ENCODE peak calls at places on chromosomes 12 and 14, in eight cellular contexts. One of them, this sample, is unnamed.

GRCh38 chr12:85642810-85643209 is 193.4 kb downstream of the RASSF9 start:
- DNase-seq in ELR: peak; percentile 66
- DNase-seq in fibroblast of pulmonary artery: peak; percentile 71
- DNase-seq in aorta: no peak
- DNase-seq in activated CD4-positive, CD25-positive, alpha-beta regulatory T cell: no peak
- DNase-seq in activated effector memory CD4-positive, alpha-beta T cell treated with anti-CD3 and anti-CD28 coated beads, Interleukin-2, amount 50 U/mL, for 16 hours: no peak
- DNase-seq in brain microvascular endothelial cell: peak; percentile 47
- DNase-seq in naive thymus-derived CD8-positive, alpha-beta T cell: no peak
- DNase-seq in this sample: no peak

GRCh38 chr14:101561145-101561896 is at the start of gene DIO3:
- DNase-seq in ELR: no peak
- DNase-seq in fibroblast of pulmonary artery: no peak
- DNase-seq in aorta: no peak
- DNase-seq in activated CD4-positive, CD25-positive, alpha-beta regulatory T cell: no peak
- DNase-seq in activated effector memory CD4-positive, alpha-beta T cell treated with anti-CD3 and anti-CD28 coated beads, Interleukin-2, amount 50 U/mL, for 16 hours: no peak
- DNase-seq in brain microvascular endothelial cell: no peak
- DNase-seq in naive thymus-derived CD8-positive, alpha-beta T cell: no peak
- DNase-seq in this sample: peak; percentile 11

GRCh38 chr12:30967026-30967425 is 40.5 kb downstream of the TSPAN11 start:
- DNase-seq in ELR: no peak
- DNase-seq in fibroblast of pulmonary artery: no peak
- DNase-seq in aorta: no peak
- DNase-seq in activated CD4-positive, CD25-positive, alpha-beta regulatory T cell: no peak
- DNase-seq in activated effector memory CD4-positive, alpha-beta T cell treated with anti-CD3 and anti-CD28 coated beads, Interleukin-2, amount 50 U/mL, for 16 hours: no peak
- DNase-seq in brain microvascular endothelial cell: no peak
- DNase-seq in naive thymus-derived CD8-positive, alpha-beta T cell: no peak
- DNase-seq in this sample: no peak

GRCh38 chr12:98543701-98544100 is 28.3 kb downstream of the TMPO start:
- DNase-seq in ELR: no peak
- DNase-seq in fibroblast of pulmonary artery: no peak
- DNase-seq in aorta: no peak
- DNase-seq in activated CD4-positive, CD25-positive, alpha-beta regulatory T cell: no peak
- DNase-seq in activated effector memory CD4-positive, alpha-beta T cell treated with anti-CD3 and anti-CD28 coated beads, Interleukin-2, amount 50 U/mL, for 16 hours: no peak
- DNase-seq in brain microvascular endothelial cell: no peak
- DNase-seq in naive thymus-derived CD8-positive, alpha-beta T cell: no peak
- DNase-seq in this sample: no peak

GRCh38 chr14:92122351-92122677 is 545 bp downstream of the CPSF2 start:
- DNase-seq in ELR: peak; percentile 55
- DNase-seq in fibroblast of pulmonary artery: peak; percentile 28
- DNase-seq in aorta: no peak
- DNase-seq in activated CD4-positive, CD25-positive, alpha-beta regulatory T cell: no peak
- DNase-seq in activated effector memory CD4-positive, alpha-beta T cell treated with anti-CD3 and anti-CD28 coated beads, Interleukin-2, amount 50 U/mL, for 16 hours: no peak
- DNase-seq in brain microvascular endothelial cell: peak; percentile 18
- DNase-seq in naive thymus-derived CD8-positive, alpha-beta T cell: no peak
- DNase-seq in this sample: peak; percentile 31

GRCh38 chr12:106646472-106646871 is 63.7 kb downstream of the RFX4 start:
- DNase-seq in ELR: no peak
- DNase-seq in fibroblast of pulmonary artery: no peak
- DNase-seq in aorta: no peak
- DNase-seq in activated CD4-positive, CD25-positive, alpha-beta regulatory T cell: no peak
- DNase-seq in activated effector memory CD4-positive, alpha-beta T cell treated with anti-CD3 and anti-CD28 coated beads, Interleukin-2, amount 50 U/mL, for 16 hours: no peak
- DNase-seq in brain microvascular endothelial cell: no peak
- DNase-seq in naive thymus-derived CD8-positive, alpha-beta T cell: no peak
- DNase-seq in this sample: no peak

GRCh38 chr14:21723431-21724045 is 49.9 kb upstream of the OR4E1 start:
- DNase-seq in ELR: peak; percentile 46
- DNase-seq in fibroblast of pulmonary artery: peak; percentile 24
- DNase-seq in aorta: no peak
- DNase-seq in activated CD4-positive, CD25-positive, alpha-beta regulatory T cell: no peak
- DNase-seq in activated effector memory CD4-positive, alpha-beta T cell treated with anti-CD3 and anti-CD28 coated beads, Interleukin-2, amount 50 U/mL, for 16 hours: peak; percentile 76
- DNase-seq in brain microvascular endothelial cell: no peak
- DNase-seq in naive thymus-derived CD8-positive, alpha-beta T cell: peak; percentile 38
- DNase-seq in this sample: no peak

GRCh38 chr14:92380131-92380530 is 57.2 kb downstream of the SLC24A4 start:
- DNase-seq in ELR: no peak
- DNase-seq in fibroblast of pulmonary artery: no peak
- DNase-seq in aorta: no peak
- DNase-seq in activated CD4-positive, CD25-positive, alpha-beta regulatory T cell: no peak
- DNase-seq in activated effector memory CD4-positive, alpha-beta T cell treated with anti-CD3 and anti-CD28 coated beads, Interleukin-2, amount 50 U/mL, for 16 hours: no peak
- DNase-seq in brain microvascular endothelial cell: no peak
- DNase-seq in naive thymus-derived CD8-positive, alpha-beta T cell: no peak
- DNase-seq in this sample: no peak

GRCh38 chr12:70365648-70366518 is at the start of gene KCNMB4:
- DNase-seq in ELR: peak; percentile 52
- DNase-seq in fibroblast of pulmonary artery: peak; percentile 65
- DNase-seq in aorta: peak; percentile 88
- DNase-seq in activated CD4-positive, CD25-positive, alpha-beta regulatory T cell: peak; percentile 35
- DNase-seq in activated effector memory CD4-positive, alpha-beta T cell treated with anti-CD3 and anti-CD28 coated beads, Interleukin-2, amount 50 U/mL, for 16 hours: peak; percentile 91
- DNase-seq in brain microvascular endothelial cell: no peak
- DNase-seq in naive thymus-derived CD8-positive, alpha-beta T cell: peak; percentile 65
- DNase-seq in this sample: peak; percentile 18

GRCh38 chr12:96902076-96902475 is 5.0 kb upstream of the NEDD1 start:
- DNase-seq in ELR: peak; percentile 25
- DNase-seq in fibroblast of pulmonary artery: no peak
- DNase-seq in aorta: no peak
- DNase-seq in activated CD4-positive, CD25-positive, alpha-beta regulatory T cell: no peak
- DNase-seq in activated effector memory CD4-positive, alpha-beta T cell treated with anti-CD3 and anti-CD28 coated beads, Interleukin-2, amount 50 U/mL, for 16 hours: no peak
- DNase-seq in brain microvascular endothelial cell: no peak
- DNase-seq in naive thymus-derived CD8-positive, alpha-beta T cell: no peak
- DNase-seq in this sample: no peak

GRCh38 chr14:56044196-56044595 is 74.0 kb upstream of the PELI2 start:
- DNase-seq in ELR: no peak
- DNase-seq in fibroblast of pulmonary artery: no peak
- DNase-seq in aorta: no peak
- DNase-seq in activated CD4-positive, CD25-positive, alpha-beta regulatory T cell: no peak
- DNase-seq in activated effector memory CD4-positive, alpha-beta T cell treated with anti-CD3 and anti-CD28 coated beads, Interleukin-2, amount 50 U/mL, for 16 hours: no peak
- DNase-seq in brain microvascular endothelial cell: no peak
- DNase-seq in naive thymus-derived CD8-positive, alpha-beta T cell: no peak
- DNase-seq in this sample: peak; percentile 10

GRCh38 chr12:12070674-12071661 is at the start of gene BCL2L14:
- DNase-seq in ELR: no peak
- DNase-seq in fibroblast of pulmonary artery: no peak
- DNase-seq in aorta: no peak
- DNase-seq in activated CD4-positive, CD25-positive, alpha-beta regulatory T cell: no peak
- DNase-seq in activated effector memory CD4-positive, alpha-beta T cell treated with anti-CD3 and anti-CD28 coated beads, Interleukin-2, amount 50 U/mL, for 16 hours: peak; percentile 70
- DNase-seq in brain microvascular endothelial cell: no peak
- DNase-seq in naive thymus-derived CD8-positive, alpha-beta T cell: no peak
- DNase-seq in this sample: peak; percentile 12

GRCh38 chr12:53207042-53207441 is at the start of gene ITGB7:
- DNase-seq in ELR: no peak
- DNase-seq in fibroblast of pulmonary artery: no peak
- DNase-seq in aorta: peak; percentile 51
- DNase-seq in activated CD4-positive, CD25-positive, alpha-beta regulatory T cell: peak; percentile 43
- DNase-seq in activated effector memory CD4-positive, alpha-beta T cell treated with anti-CD3 and anti-CD28 coated beads, Interleukin-2, amount 50 U/mL, for 16 hours: peak; percentile 86
- DNase-seq in brain microvascular endothelial cell: no peak
- DNase-seq in naive thymus-derived CD8-positive, alpha-beta T cell: peak; percentile 60
- DNase-seq in this sample: no peak

GRCh38 chr14:82528011-82528410 is 994.4 kb upstream of the SEL1L start:
- DNase-seq in ELR: no peak
- DNase-seq in fibroblast of pulmonary artery: no peak
- DNase-seq in aorta: no peak
- DNase-seq in activated CD4-positive, CD25-positive, alpha-beta regulatory T cell: no peak
- DNase-seq in activated effector memory CD4-positive, alpha-beta T cell treated with anti-CD3 and anti-CD28 coated beads, Interleukin-2, amount 50 U/mL, for 16 hours: no peak
- DNase-seq in brain microvascular endothelial cell: no peak
- DNase-seq in naive thymus-derived CD8-positive, alpha-beta T cell: no peak
- DNase-seq in this sample: no peak

GRCh38 chr12:113910751-113911272 is 55.3 kb downstream of the RBM19 start:
- DNase-seq in ELR: no peak
- DNase-seq in fibroblast of pulmonary artery: no peak
- DNase-seq in aorta: no peak
- DNase-seq in activated CD4-positive, CD25-positive, alpha-beta regulatory T cell: no peak
- DNase-seq in activated effector memory CD4-positive, alpha-beta T cell treated with anti-CD3 and anti-CD28 coated beads, Interleukin-2, amount 50 U/mL, for 16 hours: no peak
- DNase-seq in brain microvascular endothelial cell: no peak
- DNase-seq in naive thymus-derived CD8-positive, alpha-beta T cell: no peak
- DNase-seq in this sample: no peak

GRCh38 chr12:109950625-109951024 is 45.5 kb downstream of the GIT2 start:
- DNase-seq in ELR: no peak
- DNase-seq in fibroblast of pulmonary artery: no peak
- DNase-seq in aorta: no peak
- DNase-seq in activated CD4-positive, CD25-positive, alpha-beta regulatory T cell: no peak
- DNase-seq in activated effector memory CD4-positive, alpha-beta T cell treated with anti-CD3 and anti-CD28 coated beads, Interleukin-2, amount 50 U/mL, for 16 hours: no peak
- DNase-seq in brain microvascular endothelial cell: no peak
- DNase-seq in naive thymus-derived CD8-positive, alpha-beta T cell: no peak
- DNase-seq in this sample: no peak

GRCh38 chr12:116157845-116158267 is 119.6 kb downstream of the MED13L start:
- DNase-seq in ELR: no peak
- DNase-seq in fibroblast of pulmonary artery: no peak
- DNase-seq in aorta: no peak
- DNase-seq in activated CD4-positive, CD25-positive, alpha-beta regulatory T cell: no peak
- DNase-seq in activated effector memory CD4-positive, alpha-beta T cell treated with anti-CD3 and anti-CD28 coated beads, Interleukin-2, amount 50 U/mL, for 16 hours: no peak
- DNase-seq in brain microvascular endothelial cell: no peak
- DNase-seq in naive thymus-derived CD8-positive, alpha-beta T cell: no peak
- DNase-seq in this sample: no peak

GRCh38 chr14:68662395-68662794 is 130.5 kb downstream of the ZFP36L1 start:
- DNase-seq in ELR: no peak
- DNase-seq in fibroblast of pulmonary artery: no peak
- DNase-seq in aorta: no peak
- DNase-seq in activated CD4-positive, CD25-positive, alpha-beta regulatory T cell: no peak
- DNase-seq in activated effector memory CD4-positive, alpha-beta T cell treated with anti-CD3 and anti-CD28 coated beads, Interleukin-2, amount 50 U/mL, for 16 hours: peak; percentile 44
- DNase-seq in brain microvascular endothelial cell: no peak
- DNase-seq in naive thymus-derived CD8-positive, alpha-beta T cell: no peak
- DNase-seq in this sample: no peak

GRCh38 chr14:56325251-56325839 is 207.1 kb downstream of the PELI2 start:
- DNase-seq in ELR: no peak
- DNase-seq in fibroblast of pulmonary artery: peak; percentile 48
- DNase-seq in aorta: no peak
- DNase-seq in activated CD4-positive, CD25-positive, alpha-beta regulatory T cell: no peak
- DNase-seq in activated effector memory CD4-positive, alpha-beta T cell treated with anti-CD3 and anti-CD28 coated beads, Interleukin-2, amount 50 U/mL, for 16 hours: no peak
- DNase-seq in brain microvascular endothelial cell: no peak
- DNase-seq in naive thymus-derived CD8-positive, alpha-beta T cell: no peak
- DNase-seq in this sample: peak; percentile 41

GRCh38 chr14:55074662-55075061 is 23.2 kb downstream of the MAPK1IP1L start:
- DNase-seq in ELR: peak; percentile 35
- DNase-seq in fibroblast of pulmonary artery: no peak
- DNase-seq in aorta: no peak
- DNase-seq in activated CD4-positive, CD25-positive, alpha-beta regulatory T cell: no peak
- DNase-seq in activated effector memory CD4-positive, alpha-beta T cell treated with anti-CD3 and anti-CD28 coated beads, Interleukin-2, amount 50 U/mL, for 16 hours: no peak
- DNase-seq in brain microvascular endothelial cell: no peak
- DNase-seq in naive thymus-derived CD8-positive, alpha-beta T cell: no peak
- DNase-seq in this sample: peak; percentile 59

GRCh38 chr12:132279184-132279889 is 50.1 kb downstream of the GALNT9 start:
- DNase-seq in ELR: no peak
- DNase-seq in fibroblast of pulmonary artery: peak; percentile 52
- DNase-seq in aorta: no peak
- DNase-seq in activated CD4-positive, CD25-positive, alpha-beta regulatory T cell: no peak
- DNase-seq in activated effector memory CD4-positive, alpha-beta T cell treated with anti-CD3 and anti-CD28 coated beads, Interleukin-2, amount 50 U/mL, for 16 hours: no peak
- DNase-seq in brain microvascular endothelial cell: no peak
- DNase-seq in naive thymus-derived CD8-positive, alpha-beta T cell: no peak
- DNase-seq in this sample: no peak

GRCh38 chr12:90909069-90909676 is 45.8 kb downstream of the CCER1 start:
- DNase-seq in ELR: peak; percentile 73
- DNase-seq in fibroblast of pulmonary artery: peak; percentile 75
- DNase-seq in aorta: no peak
- DNase-seq in activated CD4-positive, CD25-positive, alpha-beta regulatory T cell: no peak
- DNase-seq in activated effector memory CD4-positive, alpha-beta T cell treated with anti-CD3 and anti-CD28 coated beads, Interleukin-2, amount 50 U/mL, for 16 hours: no peak
- DNase-seq in brain microvascular endothelial cell: peak; percentile 68
- DNase-seq in naive thymus-derived CD8-positive, alpha-beta T cell: no peak
- DNase-seq in this sample: peak; percentile 47

GRCh38 chr12:111298583-111299436 is 70.1 kb downstream of the PHETA1 start:
- DNase-seq in ELR: peak; percentile 75
- DNase-seq in fibroblast of pulmonary artery: peak; percentile 60
- DNase-seq in aorta: no peak
- DNase-seq in activated CD4-positive, CD25-positive, alpha-beta regulatory T cell: no peak
- DNase-seq in activated effector memory CD4-positive, alpha-beta T cell treated with anti-CD3 and anti-CD28 coated beads, Interleukin-2, amount 50 U/mL, for 16 hours: peak; percentile 78
- DNase-seq in brain microvascular endothelial cell: peak; percentile 29
- DNase-seq in naive thymus-derived CD8-positive, alpha-beta T cell: peak; percentile 32
- DNase-seq in this sample: peak; percentile 15

GRCh38 chr14:24630872-24631477 is 3.0 kb downstream of the GZMB start:
- DNase-seq in ELR: no peak
- DNase-seq in fibroblast of pulmonary artery: peak; percentile 36
- DNase-seq in aorta: no peak
- DNase-seq in activated CD4-positive, CD25-positive, alpha-beta regulatory T cell: no peak
- DNase-seq in activated effector memory CD4-positive, alpha-beta T cell treated with anti-CD3 and anti-CD28 coated beads, Interleukin-2, amount 50 U/mL, for 16 hours: no peak
- DNase-seq in brain microvascular endothelial cell: no peak
- DNase-seq in naive thymus-derived CD8-positive, alpha-beta T cell: no peak
- DNase-seq in this sample: no peak

GRCh38 chr12:38689704-38690103 is 215.7 kb downstream of the CPNE8 start:
- DNase-seq in ELR: no peak
- DNase-seq in fibroblast of pulmonary artery: peak; percentile 43
- DNase-seq in aorta: no peak
- DNase-seq in activated CD4-positive, CD25-positive, alpha-beta regulatory T cell: no peak
- DNase-seq in activated effector memory CD4-positive, alpha-beta T cell treated with anti-CD3 and anti-CD28 coated beads, Interleukin-2, amount 50 U/mL, for 16 hours: no peak
- DNase-seq in brain microvascular endothelial cell: no peak
- DNase-seq in naive thymus-derived CD8-positive, alpha-beta T cell: no peak
- DNase-seq in this sample: peak; percentile 27

GRCh38 chr14:36502558-36503508 is 17.2 kb downstream of the NKX2-1 start:
- DNase-seq in ELR: no peak
- DNase-seq in fibroblast of pulmonary artery: no peak
- DNase-seq in aorta: no peak
- DNase-seq in activated CD4-positive, CD25-positive, alpha-beta regulatory T cell: no peak
- DNase-seq in activated effector memory CD4-positive, alpha-beta T cell treated with anti-CD3 and anti-CD28 coated beads, Interleukin-2, amount 50 U/mL, for 16 hours: no peak
- DNase-seq in brain microvascular endothelial cell: no peak
- DNase-seq in naive thymus-derived CD8-positive, alpha-beta T cell: no peak
- DNase-seq in this sample: no peak

GRCh38 chr12:22626429-22626828 is 1.5 kb downstream of the ETNK1 start:
- DNase-seq in ELR: peak; percentile 66
- DNase-seq in fibroblast of pulmonary artery: peak; percentile 29
- DNase-seq in aorta: no peak
- DNase-seq in activated CD4-positive, CD25-positive, alpha-beta regulatory T cell: no peak
- DNase-seq in activated effector memory CD4-positive, alpha-beta T cell treated with anti-CD3 and anti-CD28 coated beads, Interleukin-2, amount 50 U/mL, for 16 hours: no peak
- DNase-seq in brain microvascular endothelial cell: peak; percentile 16
- DNase-seq in naive thymus-derived CD8-positive, alpha-beta T cell: peak; percentile 22
- DNase-seq in this sample: peak; percentile 44

GRCh38 chr14:24978862-24979724 is 70.9 kb downstream of the STXBP6 start:
- DNase-seq in ELR: no peak
- DNase-seq in fibroblast of pulmonary artery: no peak
- DNase-seq in aorta: no peak
- DNase-seq in activated CD4-positive, CD25-positive, alpha-beta regulatory T cell: no peak
- DNase-seq in activated effector memory CD4-positive, alpha-beta T cell treated with anti-CD3 and anti-CD28 coated beads, Interleukin-2, amount 50 U/mL, for 16 hours: no peak
- DNase-seq in brain microvascular endothelial cell: no peak
- DNase-seq in naive thymus-derived CD8-positive, alpha-beta T cell: no peak
- DNase-seq in this sample: peak; percentile 63

GRCh38 chr14:35932659-35933159 is 106.6 kb downstream of the BRMS1L start:
- DNase-seq in ELR: no peak
- DNase-seq in fibroblast of pulmonary artery: no peak
- DNase-seq in aorta: no peak
- DNase-seq in activated CD4-positive, CD25-positive, alpha-beta regulatory T cell: no peak
- DNase-seq in activated effector memory CD4-positive, alpha-beta T cell treated with anti-CD3 and anti-CD28 coated beads, Interleukin-2, amount 50 U/mL, for 16 hours: peak; percentile 66
- DNase-seq in brain microvascular endothelial cell: no peak
- DNase-seq in naive thymus-derived CD8-positive, alpha-beta T cell: peak; percentile 48
- DNase-seq in this sample: no peak

GRCh38 chr14:104968541-104969401 is 9.4 kb downstream of the AHNAK2 start:
- DNase-seq in ELR: peak; percentile 29
- DNase-seq in fibroblast of pulmonary artery: peak; percentile 49
- DNase-seq in aorta: no peak
- DNase-seq in activated CD4-positive, CD25-positive, alpha-beta regulatory T cell: no peak
- DNase-seq in activated effector memory CD4-positive, alpha-beta T cell treated with anti-CD3 and anti-CD28 coated beads, Interleukin-2, amount 50 U/mL, for 16 hours: no peak
- DNase-seq in brain microvascular endothelial cell: no peak
- DNase-seq in naive thymus-derived CD8-positive, alpha-beta T cell: no peak
- DNase-seq in this sample: peak; percentile 12

GRCh38 chr12:79143803-79144202 is 279.2 kb downstream of the SYT1 start:
- DNase-seq in ELR: no peak
- DNase-seq in fibroblast of pulmonary artery: no peak
- DNase-seq in aorta: no peak
- DNase-seq in activated CD4-positive, CD25-positive, alpha-beta regulatory T cell: no peak
- DNase-seq in activated effector memory CD4-positive, alpha-beta T cell treated with anti-CD3 and anti-CD28 coated beads, Interleukin-2, amount 50 U/mL, for 16 hours: no peak
- DNase-seq in brain microvascular endothelial cell: no peak
- DNase-seq in naive thymus-derived CD8-positive, alpha-beta T cell: no peak
- DNase-seq in this sample: peak; percentile 43

GRCh38 chr12:50232771-50233209 is 50.5 kb downstream of the LIMA1 start:
- DNase-seq in ELR: no peak
- DNase-seq in fibroblast of pulmonary artery: no peak
- DNase-seq in aorta: no peak
- DNase-seq in activated CD4-positive, CD25-positive, alpha-beta regulatory T cell: no peak
- DNase-seq in activated effector memory CD4-positive, alpha-beta T cell treated with anti-CD3 and anti-CD28 coated beads, Interleukin-2, amount 50 U/mL, for 16 hours: no peak
- DNase-seq in brain microvascular endothelial cell: no peak
- DNase-seq in naive thymus-derived CD8-positive, alpha-beta T cell: no peak
- DNase-seq in this sample: no peak

GRCh38 chr12:43761535-43761934 is 2.8 kb downstream of the IRAK4 start:
- DNase-seq in ELR: no peak
- DNase-seq in fibroblast of pulmonary artery: no peak
- DNase-seq in aorta: no peak
- DNase-seq in activated CD4-positive, CD25-positive, alpha-beta regulatory T cell: no peak
- DNase-seq in activated effector memory CD4-positive, alpha-beta T cell treated with anti-CD3 and anti-CD28 coated beads, Interleukin-2, amount 50 U/mL, for 16 hours: no peak
- DNase-seq in brain microvascular endothelial cell: no peak
- DNase-seq in naive thymus-derived CD8-positive, alpha-beta T cell: no peak
- DNase-seq in this sample: no peak

GRCh38 chr14:60166144-60166543 is 946 bp upstream of the DHRS7 start:
- DNase-seq in ELR: no peak
- DNase-seq in fibroblast of pulmonary artery: no peak
- DNase-seq in aorta: no peak
- DNase-seq in activated CD4-positive, CD25-positive, alpha-beta regulatory T cell: no peak
- DNase-seq in activated effector memory CD4-positive, alpha-beta T cell treated with anti-CD3 and anti-CD28 coated beads, Interleukin-2, amount 50 U/mL, for 16 hours: no peak
- DNase-seq in brain microvascular endothelial cell: no peak
- DNase-seq in naive thymus-derived CD8-positive, alpha-beta T cell: peak; percentile 31
- DNase-seq in this sample: no peak